ENCODE peak calls at places on chromosome X, in four cellular contexts. V, U, F and J are unnamed samples.

GRCh38 chrX:126697091-126697490 is 122.4 kb upstream of the PRR32 start:
- DNase-seq in U (no peak), F (no peak), V (no peak), J (no peak)

GRCh38 chrX:2627272-2627867 is 63.7 kb upstream of the CD99 start:
- DNase-seq in F (no peak), V (peak; percentile 56), U (no peak), J (peak; percentile 15)

GRCh38 chrX:42771836-42772335 is 6.1 kb downstream of the PPP1R2C start:
- DNase-seq in V (no peak), F (no peak), U (no peak), J (no peak)

GRCh38 chrX:40146471-40147398 is 49.0 kb upstream of the BCOR start:
- DNase-seq in V (no peak), F (peak; percentile 50), U (no peak), J (peak; percentile 34)

GRCh38 chrX:118528089-118528753 is 32.6 kb downstream of the DOCK11 start:
- DNase-seq in F (peak; percentile 77), V (peak; percentile 64), U (no peak), J (peak; percentile 71)

GRCh38 chrX:121160987-121161386 is 113.6 kb downstream of the GLUD2 start:
- DNase-seq in V (no peak), F (no peak), U (no peak), J (no peak)

GRCh38 chrX:2642791-2643190 is 48.3 kb upstream of the CD99 start:
- DNase-seq in U (no peak), F (no peak), V (no peak), J (no peak)

GRCh38 chrX:142483965-142484364 is 278.9 kb upstream of the MAGEC2 start:
- DNase-seq in U (no peak), F (no peak), V (no peak), J (no peak)

GRCh38 chrX:68939868-68940267 is 111.0 kb downstream of the EFNB1 start:
- DNase-seq in U (no peak), F (no peak), V (no peak), J (no peak)

GRCh38 chrX:105662248-105662647 is 160.1 kb upstream of the NRK start:
- DNase-seq in F (no peak), U (no peak), V (no peak), J (no peak)

GRCh38 chrX:10536744-10537143 is 83.6 kb downstream of the MID1 start:
- DNase-seq in V (no peak), U (no peak), F (no peak), J (no peak)

GRCh38 chrX:133587818-133588217 is 172.5 kb upstream of the GPC4 start:
- DNase-seq in V (no peak), F (no peak), U (no peak), J (no peak)

GRCh38 chrX:8721536-8721935 is 10.4 kb downstream of the ANOS1 start:
- DNase-seq in U (no peak), V (no peak), F (no peak), J (no peak)

GRCh38 chrX:115460565-115460888 is 100.4 kb upstream of the PLS3 start:
- DNase-seq in U (no peak), F (no peak), V (no peak), J (no peak)

GRCh38 chrX:48530736-48531135 is 8.8 kb upstream of the TBC1D25 start:
- DNase-seq in U (no peak), F (no peak), V (no peak), J (no peak)

GRCh38 chrX:81556880-81557279 is 355.0 kb downstream of the SH3BGRL start:
- DNase-seq in U (no peak), F (no peak), V (no peak), J (no peak)

GRCh38 chrX:11952176-11952720 is 186.0 kb upstream of the FRMPD4 start:
- DNase-seq in V (no peak), F (no peak), U (no peak), J (no peak)

GRCh38 chrX:23952401-23952800 is 44.6 kb downstream of the CXorf58 start:
- DNase-seq in F (no peak), U (no peak), V (no peak), J (no peak)

GRCh38 chrX:21985332-21985777 is 44.8 kb downstream of the SMS start:
- DNase-seq in U (peak; percentile 75), F (peak; percentile 61), V (peak; percentile 82), J (peak; percentile 73)

GRCh38 chrX:40550069-40550468 is 30.7 kb upstream of the ATP6AP2 start:
- DNase-seq in V (no peak), F (no peak), U (peak; percentile 84), J (no peak)

GRCh38 chrX:9906919-9907318 is 60.2 kb upstream of the CLDN34 start:
- DNase-seq in U (no peak), V (no peak), F (no peak), J (no peak)

GRCh38 chrX:10233173-10233572 is 76.4 kb downstream of the CLCN4 start:
- DNase-seq in F (no peak), U (peak; percentile 20), V (no peak), J (no peak)